ENCODE peak calls at places on chromosome X, in nine cellular contexts. S, P, R, Y, L, O, H, T and V are unnamed samples.
A peak's percentile ranks its signal among the peaks of the same experiment; 100 is the strongest.

GRCh38 chrX:125544856-125545255 is 225.2 kb downstream of the TEX13C start:
- DNase-seq in S (no peak), H (no peak), T (no peak), L (no peak), Y (no peak), O (no peak), R (no peak), P (no peak), V (no peak)

GRCh38 chrX:43703211-43703791 is 47.2 kb downstream of the MAOA start:
- DNase-seq in P (no peak), H (no peak), L (no peak), O (peak; percentile 23), T (no peak), R (no peak), S (no peak), Y (no peak), V (no peak)

GRCh38 chrX:107273795-107274194 is 67.4 kb downstream of the DNAAF6 start:
- DNase-seq in P (no peak), Y (no peak), H (no peak), O (no peak), R (no peak), L (no peak), T (no peak), S (no peak), V (no peak)

GRCh38 chrX:46758956-46759644 is at the start of gene SLC9A7:
- DNase-seq in L (peak; percentile 84), O (peak; percentile 13), P (peak; percentile 66), R (peak; percentile 87), S (peak; percentile 72), T (no peak), Y (peak; percentile 83), H (peak; percentile 74), V (peak; percentile 91)

GRCh38 chrX:13087322-13088154 is 43.1 kb upstream of the FAM9C start:
- DNase-seq in R (no peak), T (peak; percentile 36), H (peak; percentile 90), L (no peak), Y (no peak), P (no peak), O (peak; percentile 33), S (no peak), V (no peak)

GRCh38 chrX:1542994-1543725 is 6.2 kb upstream of the P2RY8 start:
- DNase-seq in L (no peak), O (no peak), R (no peak), P (no peak), H (no peak), Y (no peak), S (no peak), T (no peak), V (no peak)

GRCh38 chrX:30653415-30654131 is at the start of gene GK:
- DNase-seq in H (no peak), O (no peak), R (no peak), T (no peak), S (peak; percentile 23), P (no peak), Y (peak; percentile 58), L (no peak), V (no peak)

GRCh38 chrX:72573158-72573511 is 492 bp upstream of the HDAC8 start:
- DNase-seq in L (no peak), R (no peak), S (no peak), H (no peak), O (no peak), T (no peak), Y (no peak), P (no peak), V (no peak)

GRCh38 chrX:133923548-133923947 is 61.8 kb downstream of the GPC3 start:
- DNase-seq in H (no peak), T (no peak), Y (no peak), O (no peak), S (no peak), R (no peak), L (no peak), P (no peak), V (no peak)

GRCh38 chrX:45322382-45322781 is 121.7 kb upstream of the DIPK2B start:
- DNase-seq in P (peak; percentile 20), R (peak; percentile 36), T (peak; percentile 39), S (no peak), H (no peak), Y (peak; percentile 43), L (peak; percentile 65), O (peak; percentile 71), V (no peak)

GRCh38 chrX:20432746-20433374 is 166.2 kb upstream of the RPS6KA3 start:
- DNase-seq in T (no peak), S (no peak), L (no peak), R (no peak), P (no peak), H (no peak), O (no peak), Y (no peak), V (no peak)

DNA sequence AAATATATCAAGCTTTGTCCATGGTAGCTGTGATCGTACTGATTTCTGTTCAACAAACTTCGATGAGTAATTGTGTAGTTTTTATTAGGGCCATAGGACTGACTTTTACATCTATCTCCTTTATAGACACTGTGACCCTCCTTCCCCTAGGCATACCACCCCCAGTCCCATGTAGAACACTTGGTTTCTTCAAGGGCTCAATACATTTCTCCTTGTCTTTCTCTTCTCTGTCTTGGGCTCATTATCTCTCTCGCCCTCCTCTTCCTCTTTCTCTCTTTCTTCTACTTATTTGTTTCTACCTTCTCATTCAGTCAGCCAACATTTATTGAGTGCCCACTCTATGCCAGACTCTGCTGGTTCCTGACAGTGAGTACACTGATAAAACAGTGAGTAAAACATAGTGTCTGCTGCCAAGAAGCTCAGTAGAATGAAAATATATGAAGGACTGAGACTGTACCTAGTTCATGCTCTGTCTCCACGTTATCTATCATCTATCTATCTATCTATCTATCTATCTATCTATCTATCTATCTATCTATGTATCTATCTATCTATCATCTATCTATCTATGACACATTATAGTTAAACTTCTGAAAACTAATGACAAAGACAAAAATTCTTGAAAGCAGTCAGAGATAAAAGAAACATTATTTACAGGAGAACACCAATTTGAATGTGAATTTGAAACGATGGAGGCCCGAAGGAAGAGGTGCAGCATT is 122.8 kb downstream of the RBMX2 start:
- DNase-seq in O (no peak), H (no peak), R (no peak), Y (no peak), S (no peak), P (no peak), T (no peak), L (no peak), V (no peak)
- H3K4me3 ChIP-seq in O (no peak overlapping the region), H (no peak overlapping the region), R (peak overlapping the region; percentile 59), Y (no peak overlapping the region), S (peak overlapping the region; percentile 46), P (peak overlapping the region; percentile 53), T (no peak overlapping the region), L (no peak overlapping the region), V (no peak overlapping the region)

GRCh38 chrX:154136627-154137161 is 7.3 kb upstream of the OPN1LW start:
- DNase-seq in S (peak; percentile 72), P (peak; percentile 52), R (peak; percentile 89), H (peak; percentile 70), T (no peak), Y (peak; percentile 73), L (peak; percentile 48), O (no peak), V (peak; percentile 80)
- H3K4me3 ChIP-seq in S (peak overlapping the region; percentile 50), P (peak overlapping the region; percentile 49), R (peak overlapping the region; percentile 43), H (peak overlapping the region; percentile 15), T (peak overlapping the region; percentile 29), Y (no peak overlapping the region), L (no peak overlapping the region), O (no peak overlapping the region), V (peak overlapping the region; percentile 37)

GRCh38 chrX:131762802-131763234 is 218.9 kb downstream of the OR13H1 start:
- DNase-seq in S (no peak), T (no peak), Y (peak; percentile 57), R (no peak), P (no peak), O (peak; percentile 68), H (peak; percentile 78), L (peak; percentile 78), V (no peak)

GRCh38 chrX:131763674-131764073 is 219.8 kb downstream of the OR13H1 start:
- DNase-seq in T (no peak), L (peak; percentile 92), S (peak; percentile 58), H (peak; percentile 86), Y (peak; percentile 77), R (no peak), P (no peak), O (peak; percentile 82), V (no peak)

DNA sequence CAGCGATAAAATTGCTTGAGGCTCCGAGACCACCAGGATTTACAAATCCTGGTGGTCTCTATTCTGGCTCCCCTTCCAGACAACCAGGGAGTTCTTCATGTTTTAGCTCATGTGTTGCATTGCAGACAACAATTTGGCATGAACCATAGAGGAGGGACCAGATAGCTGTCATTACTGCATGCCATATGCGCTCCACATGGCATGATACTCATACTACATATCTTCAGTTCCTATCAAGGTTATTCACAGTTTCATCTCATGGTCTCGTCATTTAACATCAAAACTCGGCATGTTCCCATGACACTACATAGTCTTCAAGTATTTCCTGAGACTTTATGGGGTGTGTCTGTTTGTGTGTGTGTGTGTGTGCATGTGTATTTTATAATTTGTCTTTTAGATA is 220.3 kb downstream of the OR13H1 start:
- DNase-seq in Y (no peak), R (no peak), H (no peak), T (no peak), S (no peak), P (no peak), L (no peak), O (no peak), V (no peak)
- H3K4me3 ChIP-seq in Y (no peak overlapping the region), R (peak overlapping the region; percentile 69), H (no peak overlapping the region), T (no peak overlapping the region), S (peak overlapping the region; percentile 68), P (no peak overlapping the region), L (peak overlapping the region; percentile 32), O (peak overlapping the region; percentile 27), V (no peak overlapping the region)

GRCh38 chrX:75546724-75547123 is 23.9 kb upstream of the ZDHHC15 start:
- DNase-seq in R (no peak), Y (no peak), L (no peak), S (no peak), T (no peak), O (no peak), P (no peak), H (no peak), V (no peak)
- H3K4me3 ChIP-seq in R (no peak overlapping the region), Y (no peak overlapping the region), L (no peak overlapping the region), S (no peak overlapping the region), T (no peak overlapping the region), O (no peak overlapping the region), P (no peak overlapping the region), H (no peak overlapping the region), V (no peak overlapping the region)

DNA sequence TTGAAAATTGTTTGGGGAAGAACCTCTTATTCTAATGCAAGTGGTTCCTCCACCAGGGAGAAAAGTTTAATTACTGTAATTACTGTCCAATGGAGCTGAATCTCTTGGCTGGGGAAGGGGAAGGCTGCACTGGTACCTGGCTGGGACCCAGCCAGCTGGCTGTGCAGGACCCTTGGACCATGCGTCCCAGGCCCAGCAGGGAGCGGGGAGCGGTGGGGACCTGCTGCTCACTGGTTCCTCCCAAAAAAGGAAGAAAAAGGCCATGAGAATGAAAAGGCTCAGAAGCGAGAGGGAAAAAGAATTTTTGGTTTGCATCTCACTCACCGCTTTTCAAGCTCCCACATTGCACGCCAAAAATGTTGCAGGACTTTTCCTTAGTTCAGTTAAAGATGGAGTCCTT is 333.5 kb downstream of the FAM47B start:
- DNase-seq in S (no peak), O (no peak), L (no peak), T (no peak), R (no peak), P (no peak), Y (no peak), H (no peak), V (no peak)
- H3K4me3 ChIP-seq in S (no peak overlapping the region), O (no peak overlapping the region), L (no peak overlapping the region), T (no peak overlapping the region), R (no peak overlapping the region), P (no peak overlapping the region), Y (no peak overlapping the region), H (no peak overlapping the region), V (no peak overlapping the region)

GRCh38 chrX:104270212-104270611 is 15.5 kb upstream of the ESX1 start:
- DNase-seq in O (no peak), T (no peak), R (no peak), Y (no peak), S (no peak), P (no peak), H (no peak), L (no peak), V (no peak)

GRCh38 chrX:104270916-104271512 is 16.3 kb upstream of the ESX1 start:
- DNase-seq in T (no peak), H (no peak), S (peak; percentile 33), R (no peak), L (peak; percentile 24), Y (peak; percentile 58), P (peak; percentile 20), O (peak; percentile 1), V (no peak)
- H3K4me3 ChIP-seq in T (peak overlapping the region; percentile 34), H (no peak overlapping the region), S (peak overlapping the region; percentile 13), R (peak overlapping the region; percentile 67), L (no peak overlapping the region), Y (no peak overlapping the region), P (no peak overlapping the region), O (peak overlapping the region; percentile 13), V (no peak overlapping the region)